ENCODE peak calls at places on chromosomes 1 and 21, in ten cellular contexts. R is ovary, U is fibroblast of lung, E is heart right ventricle, J is HL-60, H is fibroblast of pulmonary artery, D is endothelial cell, G is astrocyte, M is astrocyte of the cerebellum, Z is AG09319. Y is an unnamed sample.

GRCh38 chr1:12424150-12424549 is 193.9 kb downstream of the DHRS3 start:
- DNase-seq in J (no peak), E (no peak), D (no peak), U (peak), H (peak), G (peak), Z (no peak), R (no peak), M (no peak), Y (peak)

GRCh38 chr1:32703479-32704291 is 1.1 kb upstream of the SYNC start:
- DNase-seq in M (peak), R (peak), Z (peak), E (peak), G (peak), D (no peak), U (peak), H (peak), J (no peak), Y (peak)

GRCh38 chr1:74733616-74734484 is 898 bp downstream of the TYW3 start:
- DNase-seq in U (peak), H (peak), G (peak), Z (no peak), J (peak), R (no peak), D (peak), E (no peak), M (peak), Y (peak)

GRCh38 chr1:111516008-111516535 is 12.6 kb upstream of the ADORA3 start:
- DNase-seq in R (peak), M (no peak), G (peak), D (peak), Z (no peak), J (peak), U (peak), H (peak), E (peak), Y (peak)

GRCh38 chr1:176536588-176536987 is 73.6 kb downstream of the PAPPA2 start:
- DNase-seq in G (no peak), J (no peak), D (no peak), U (no peak), E (no peak), H (no peak), R (no peak), Z (no peak), M (no peak), Y (no peak)

GRCh38 chr1:27635410-27636142 is 591 bp upstream of the FGR start:
- DNase-seq in Z (no peak), G (no peak), R (no peak), M (no peak), D (no peak), J (no peak), E (no peak), H (no peak), U (no peak), Y (no peak)

GRCh38 chr21:38780879-38781278 is 24.9 kb upstream of the ETS2 start:
- DNase-seq in Z (no peak), M (no peak), D (no peak), J (no peak), R (no peak), U (no peak), E (no peak), H (no peak), G (no peak), Y (no peak)

GRCh38 chr1:109134423-109134822 is 20.5 kb downstream of the ELAPOR1 start:
- DNase-seq in E (no peak), Z (no peak), M (no peak), G (no peak), D (no peak), U (no peak), H (no peak), R (no peak), J (no peak), Y (no peak)

GRCh38 chr1:220887202-220887867 is 8.1 kb downstream of the HLX start:
- DNase-seq in Z (no peak), E (no peak), U (no peak), J (no peak), M (no peak), H (no peak), R (no peak), G (no peak), D (peak), Y (no peak)

GRCh38 chr1:202821467-202821866 is 10.7 kb downstream of the PCAT6 start:
- DNase-seq in H (peak), R (no peak), G (peak), U (no peak), E (no peak), D (no peak), Z (no peak), M (no peak), J (no peak), Y (peak)

GRCh38 chr1:216178266-216178665 is 245.0 kb downstream of the USH2A start:
- DNase-seq in Z (no peak), R (no peak), D (no peak), U (peak), E (no peak), M (peak), H (no peak), G (peak), J (no peak), Y (peak)

GRCh38 chr1:216181590-216181989 is 241.7 kb downstream of the USH2A start:
- DNase-seq in Z (no peak), E (no peak), D (no peak), M (no peak), H (no peak), R (no peak), G (no peak), U (no peak), J (no peak), Y (no peak)

GRCh38 chr1:216173315-216173714 is 249.9 kb downstream of the USH2A start:
- DNase-seq in U (peak), Z (no peak), D (no peak), G (no peak), J (no peak), E (no peak), H (no peak), R (no peak), M (no peak), Y (no peak)

DNA sequence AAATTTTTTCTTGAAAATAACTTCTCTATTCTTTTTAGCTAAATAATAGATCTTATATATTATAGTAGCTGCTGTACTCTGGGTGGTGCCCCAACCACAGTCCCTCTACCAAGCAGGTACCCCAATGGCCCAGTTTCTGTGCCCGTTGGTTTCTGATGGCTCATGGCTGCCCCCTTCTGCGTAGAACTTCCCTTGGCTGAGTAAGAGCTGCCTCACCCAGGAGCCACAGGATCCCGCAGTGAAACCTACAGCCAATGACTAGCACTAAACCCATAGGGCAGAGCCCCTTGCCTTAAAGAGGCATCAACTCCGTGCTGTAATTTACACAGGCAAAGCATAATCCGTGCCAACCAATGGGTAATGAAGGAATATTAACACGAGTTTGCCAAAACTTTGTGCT is 247.5 kb downstream of the USH2A start:
- DNase-seq in G (no peak), Z (no peak), R (no peak), J (no peak), H (no peak), D (no peak), M (no peak), U (no peak), E (no peak), Y (no peak)
- TF ChIP-seq CTCF in G (no peak), Z (no peak), R (no peak), J (no peak), H (no peak), D (no peak), M (no peak), U (no peak), E (no peak), Y (no peak)

DNA sequence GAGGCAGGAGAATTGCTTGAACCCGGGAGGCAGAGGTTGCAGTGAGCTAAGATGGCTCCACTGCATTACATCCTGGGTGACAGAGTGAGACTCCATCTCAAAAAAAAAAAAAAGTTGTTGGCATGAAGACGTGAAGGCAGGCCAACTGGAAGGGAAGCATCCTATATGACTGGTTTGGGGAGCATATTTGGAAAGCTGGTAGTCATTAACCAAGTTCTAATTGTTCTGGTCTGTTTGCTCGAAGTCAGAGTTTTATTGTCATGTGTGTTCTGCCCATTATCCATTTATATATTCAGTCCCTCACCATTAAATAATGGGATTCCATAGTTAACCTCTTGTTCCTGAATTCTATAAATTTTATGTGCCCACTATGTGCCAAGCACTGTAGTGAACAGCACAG is 3.3 kb upstream of the GLRX2 start:
- DNase-seq in H (no peak), D (no peak), R (no peak), M (no peak), J (no peak), E (no peak), G (no peak), Z (no peak), U (no peak), Y (no peak)
- TF ChIP-seq CTCF in H (no peak), D (no peak), R (no peak), M (no peak), J (no peak), E (no peak), G (no peak), Z (no peak), U (no peak), Y (no peak)

DNA sequence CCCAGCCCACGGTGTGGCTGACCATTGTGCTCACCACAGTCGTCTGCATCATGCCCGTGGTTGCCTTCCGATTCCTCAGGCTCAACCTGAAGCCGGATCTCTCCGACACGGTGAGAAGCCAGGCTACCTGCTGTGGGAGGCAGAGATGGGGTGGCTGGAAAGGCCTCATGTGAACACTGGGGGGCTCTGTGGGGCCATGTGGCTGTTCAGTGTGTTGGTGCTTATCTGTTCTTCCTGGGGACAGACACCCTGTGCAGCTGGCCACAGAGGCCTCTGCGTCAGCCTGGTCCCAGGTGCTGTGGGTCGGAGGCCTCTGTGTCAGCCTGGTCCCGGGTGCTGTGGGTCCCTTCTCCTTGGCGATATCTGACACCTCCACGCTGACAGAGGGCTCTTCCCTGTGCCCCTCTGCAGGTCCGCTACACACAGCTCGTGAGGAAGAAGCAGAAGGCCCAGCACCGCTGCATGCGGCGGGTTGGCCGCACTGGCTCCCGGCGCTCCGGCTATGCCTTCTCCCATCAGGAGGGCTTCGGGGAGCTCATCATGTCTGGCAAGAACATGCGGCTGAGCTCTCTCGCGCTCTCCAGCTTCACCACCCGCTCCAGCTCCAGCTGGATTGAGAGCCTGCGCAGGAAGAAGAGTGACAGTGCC is 23.2 kb downstream of the ATP8B2 start:
- DNase-seq in U (no peak), H (no peak), J (no peak), E (no peak), D (no peak), Z (no peak), M (no peak), G (no peak), R (no peak), Y (no peak)
- TF ChIP-seq CTCF in U (peak), H (no peak), J (peak), E (no peak), D (no peak), Z (no peak), M (no peak), G (no peak), R (no peak), Y (no peak)

GRCh38 chr1:14824314-14824915 is 225.9 kb downstream of the KAZN start:
- DNase-seq in G (no peak), D (no peak), M (no peak), H (no peak), E (no peak), J (no peak), Z (no peak), U (no peak), R (no peak), Y (no peak)

GRCh38 chr1:14826731-14827326 is 228.3 kb downstream of the KAZN start:
- DNase-seq in E (no peak), D (no peak), M (no peak), G (no peak), U (no peak), R (no peak), Z (no peak), J (no peak), H (no peak), Y (no peak)

GRCh38 chr1:14825396-14825795 is 226.9 kb downstream of the KAZN start:
- DNase-seq in R (no peak), U (no peak), J (no peak), Z (no peak), E (no peak), M (no peak), G (no peak), H (no peak), D (no peak), Y (no peak)

GRCh38 chr1:14827870-14828269 is 229.4 kb downstream of the KAZN start:
- DNase-seq in R (no peak), E (no peak), D (no peak), G (no peak), U (no peak), Z (no peak), J (no peak), M (no peak), H (no peak), Y (no peak)

GRCh38 chr1:14826172-14826636 is 227.7 kb downstream of the KAZN start:
- DNase-seq in D (no peak), H (peak), R (peak), M (peak), E (no peak), J (no peak), U (peak), Z (peak), G (peak), Y (peak)
- TF ChIP-seq CTCF in D (no peak), H (no peak), R (no peak), M (peak), E (no peak), J (no peak), U (peak), Z (peak), G (no peak), Y (peak)

GRCh38 chr1:187051618-187052232 is 223.0 kb downstream of the PLA2G4A start:
- DNase-seq in E (no peak), R (no peak), H (peak), M (peak), J (no peak), Z (peak), G (peak), U (peak), D (peak), Y (peak)
- TF ChIP-seq CTCF in E (peak), R (no peak), H (peak), M (peak), J (peak), Z (peak), G (peak), U (peak), D (peak), Y (peak)

GRCh38 chr1:207079706-207080246 is 8.9 kb upstream of the C4BPB start:
- DNase-seq in U (no peak), M (no peak), Z (no peak), E (no peak), D (no peak), H (no peak), J (no peak), G (no peak), R (no peak), Y (no peak)
- TF ChIP-seq CTCF in U (no peak), M (no peak), Z (no peak), E (no peak), D (no peak), H (no peak), J (no peak), G (no peak), R (no peak), Y (no peak)

DNA sequence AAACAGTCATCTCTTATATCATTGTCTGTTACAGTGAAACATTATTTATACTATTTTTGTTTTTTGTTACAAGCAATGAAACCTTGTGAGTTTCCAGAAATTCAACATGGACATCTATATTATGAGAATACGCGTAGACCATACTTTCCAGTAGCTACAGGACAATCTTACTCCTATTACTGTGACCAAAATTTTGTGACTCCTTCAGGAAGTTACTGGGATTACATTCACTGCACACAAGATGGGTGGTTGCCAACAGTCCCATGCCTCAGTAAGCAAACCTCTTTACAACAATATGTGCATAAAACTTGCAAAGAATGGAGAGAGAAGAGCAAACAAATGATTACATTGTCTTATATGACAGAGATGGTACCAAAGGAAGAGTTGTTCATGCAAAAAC is 22.4 kb downstream of the CFHR4 start:
- DNase-seq in E (no peak), Z (no peak), U (no peak), D (no peak), R (no peak), M (no peak), H (peak), G (no peak), J (no peak), Y (peak)
- TF ChIP-seq CTCF in E (no peak), Z (no peak), U (no peak), D (peak), R (no peak), M (no peak), H (peak), G (no peak), J (no peak), Y (peak)